ENCODE peak calls at places on chromosome 11, in nine cellular contexts. Z is activated naive CD4-positive, alpha-beta T cell treated with Interleukin-2 at 50 U/mL for 16 hours; O is CD8-positive, alpha-beta memory T cell; J is M059J; U is activated CD8-positive, alpha-beta memory T cell treated with anti-CD3 and anti-CD28 coated beads, Interleukin-2, amount 50 U/mL, for 4 hours; Y is stimulated activated CD4-positive, alpha-beta T cell treated with anti-CD3 and anti-CD28 coated beads, Interleukin-4, amount 100 ng/mL, for 4 hours; C is activated CD4-positive, alpha-beta memory T cell treated with anti-CD3 and anti-CD28 coated beads for 36 hours; I is A549; S is T-cell. N is an unnamed sample.
A peak's percentile ranks its signal among the peaks of the same experiment; 100 is the strongest.

GRCh38 chr11:16812274-16812673 is 73.8 kb downstream of the C11orf58 start:
- DNase-seq in Y (no peak), O (no peak), I (no peak), Z (no peak), U (no peak), S (no peak), J (no peak), C (no peak), N (no peak)

GRCh38 chr11:15933896-15934625 is 422.3 kb downstream of the SOX6 start:
- DNase-seq in I (no peak), U (no peak), Z (no peak), J (peak; percentile 21), O (no peak), S (no peak), C (no peak), Y (no peak), N (no peak)

GRCh38 chr11:1701041-1701807 is 4.2 kb downstream of the KRTAP5-6 start:
- DNase-seq in O (no peak), Y (no peak), S (no peak), Z (no peak), I (no peak), U (no peak), C (peak; percentile 29), J (no peak), N (no peak)

GRCh38 chr11:6473481-6474422 is at the start of gene TRIM3:
- DNase-seq in S (peak; percentile 57), J (peak; percentile 83), C (peak; percentile 75), O (peak; percentile 83), U (peak; percentile 74), I (peak; percentile 90), Z (peak; percentile 70), Y (peak; percentile 68), N (peak; percentile 70)

GRCh38 chr11:1348146-1348545 is 38.7 kb upstream of the TOLLIP start:
- DNase-seq in Y (no peak), U (no peak), Z (no peak), S (no peak), J (no peak), O (no peak), C (no peak), I (no peak), N (no peak)

GRCh38 chr11:30423886-30424285 is 101.0 kb downstream of the ARL14EP start:
- DNase-seq in J (no peak), O (no peak), S (no peak), C (no peak), Y (no peak), Z (no peak), I (no peak), U (no peak), N (no peak)

GRCh38 chr11:70505331-70505731 is 107.0 kb downstream of the CTTN start:
- DNase-seq in Y (no peak), C (no peak), J (no peak), S (no peak), O (peak; percentile 32), U (no peak), Z (no peak), I (no peak), N (no peak)

GRCh38 chr11:113447621-113448310 is 27.4 kb downstream of the DRD2 start:
- DNase-seq in Z (no peak), S (no peak), Y (no peak), I (no peak), O (no peak), C (peak; percentile 16), J (peak; percentile 94), U (no peak), N (no peak)

GRCh38 chr11:77501748-77502147 is 27.9 kb upstream of the PAK1 start:
- DNase-seq in S (no peak), J (no peak), Y (no peak), Z (no peak), U (no peak), C (no peak), O (no peak), I (no peak), N (no peak)

GRCh38 chr11:22976146-22976545 is 115.9 kb upstream of the CCDC179 start:
- DNase-seq in Y (no peak), U (no peak), J (peak; percentile 72), I (no peak), S (no peak), Z (no peak), C (peak; percentile 35), O (no peak), N (no peak)

GRCh38 chr11:119352857-119353260 is 6.4 kb upstream of the MFRP start:
- DNase-seq in O (no peak), I (no peak), Y (no peak), C (no peak), Z (no peak), S (no peak), J (peak; percentile 52), U (no peak), N (no peak)

GRCh38 chr11:394034-394857 is at the start of gene PKP3:
- DNase-seq in C (no peak), O (no peak), Y (no peak), S (no peak), Z (no peak), U (no peak), I (peak; percentile 86), J (peak; percentile 76), N (no peak)

GRCh38 chr11:84106560-84106959 is 820.4 kb upstream of the CCDC90B start:
- DNase-seq in I (no peak), U (no peak), S (no peak), C (no peak), O (no peak), Z (no peak), Y (no peak), J (no peak), N (no peak)

GRCh38 chr11:117518455-117518854 is 190.8 kb downstream of the CEP164 start:
- DNase-seq in S (no peak), Y (no peak), Z (no peak), C (no peak), I (no peak), U (no peak), O (no peak), J (no peak), N (no peak)

GRCh38 chr11:86069408-86070086 is 663 bp upstream of the PICALM start:
- DNase-seq in S (no peak), C (no peak), Z (no peak), Y (no peak), J (peak; percentile 98), O (no peak), U (no peak), I (peak; percentile 61), N (no peak)

GRCh38 chr11:100878474-100878873 is 191.4 kb downstream of the ARHGAP42 start:
- DNase-seq in S (no peak), J (no peak), Y (no peak), O (no peak), C (no peak), U (no peak), Z (no peak), I (no peak), N (no peak)

GRCh38 chr11:134270250-134270714 is 5.9 kb upstream of the GLB1L3 start:
- DNase-seq in C (peak; percentile 47), S (peak; percentile 19), J (peak; percentile 28), U (no peak), Y (no peak), I (peak; percentile 31), O (no peak), Z (peak; percentile 15), N (no peak)

N was measured in effector CD4-positive, alpha-beta T cell.